ENCODE peak calls at places on chromosome 10, in nine cellular contexts. I is T-helper 1 cell; Z is Peyer's patch; G is body of pancreas; L is activated naive CD4-positive, alpha-beta T cell; M is GM12878; Q is epithelial cell of prostate; B is fibroblast of pulmonary artery; T is lower leg skin. V is an unnamed sample.

GRCh38 chr10:95290801-95291633 is at the start of gene PDLIM1:
- DNase-seq in I (peak), Z (peak), G (peak), L (no peak), M (no peak), Q (no peak), B (peak), T (peak), V (peak)

GRCh38 chr10:15879058-15879457 is 18.8 kb upstream of the MINDY3 start:
- DNase-seq in I (no peak), Z (no peak), G (no peak), L (no peak), M (no peak), Q (no peak), B (peak), T (no peak), V (peak)

GRCh38 chr10:105279101-105279500 is 638.0 kb downstream of the SORCS3 start:
- DNase-seq in I (no peak), Z (no peak), G (no peak), L (no peak), M (no peak), Q (no peak), B (no peak), T (no peak), V (no peak)

GRCh38 chr10:86290933-86291615 is 75.5 kb downstream of the GRID1 start:
- DNase-seq in I (no peak), Z (no peak), G (no peak), L (no peak), M (no peak), Q (no peak), B (no peak), T (no peak), V (no peak)

GRCh38 chr10:101118031-101118430 is 13.1 kb upstream of the TLX1 start:
- DNase-seq in I (no peak), Z (no peak), G (no peak), L (no peak), M (no peak), Q (no peak), B (no peak), T (no peak), V (no peak)

GRCh38 chr10:79203014-79203675 is 134.4 kb downstream of the ZMIZ1 start:
- DNase-seq in I (no peak), Z (no peak), G (no peak), L (no peak), M (no peak), Q (no peak), B (no peak), T (no peak), V (no peak)

GRCh38 chr10:129784286-129784685 is 179.8 kb downstream of the EBF3 start:
- DNase-seq in I (no peak), Z (no peak), G (no peak), L (no peak), M (no peak), Q (no peak), B (no peak), T (no peak), V (no peak)

GRCh38 chr10:11462071-11462470 is 149.4 kb downstream of the USP6NL start:
- DNase-seq in I (no peak), Z (no peak), G (no peak), L (no peak), M (no peak), Q (no peak), B (no peak), T (no peak), V (no peak)

GRCh38 chr10:132788180-132788830 is 2.4 kb upstream of the NKX6-2 start:
- DNase-seq in I (no peak), Z (no peak), G (no peak), L (no peak), M (no peak), Q (no peak), B (peak), T (no peak), V (peak)

GRCh38 chr10:113135025-113135424 is 185.0 kb downstream of the TCF7L2 start:
- DNase-seq in I (no peak), Z (no peak), G (no peak), L (no peak), M (no peak), Q (no peak), B (no peak), T (no peak), V (no peak)

V was measured in frontal cortex.